ENCODE peak calls at places on chromosomes 5 and 9, in eight cellular contexts. One of them, this sample, is unnamed.

GRCh38 chr5:31664566-31664965 is 25.6 kb downstream of the PDZD2 start:
- DNase-seq in iPS DF 6.9: peak; percentile 78
- DNase-seq in IMR-90: peak; percentile 3
- DNase-seq in mesenchymal stem cell: peak; percentile 0
- DNase-seq in AG04450: no peak
- DNase-seq in left ventricle myocardium inferior: no peak
- DNase-seq in heart right ventricle: no peak
- DNase-seq in aorta: no peak
- DNase-seq in this sample: no peak

GRCh38 chr9:108108802-108109448 is 619.4 kb upstream of the KLF4 start:
- DNase-seq in iPS DF 6.9: no peak
- DNase-seq in IMR-90: peak; percentile 46
- DNase-seq in mesenchymal stem cell: peak; percentile 32
- DNase-seq in AG04450: no peak
- DNase-seq in left ventricle myocardium inferior: no peak
- DNase-seq in heart right ventricle: no peak
- DNase-seq in aorta: no peak
- DNase-seq in this sample: no peak

GRCh38 chr9:93451762-93452709 is 551 bp downstream of the FAM120A start:
- DNase-seq in iPS DF 6.9: no peak
- DNase-seq in IMR-90: peak; percentile 33
- DNase-seq in mesenchymal stem cell: peak; percentile 60
- DNase-seq in AG04450: no peak
- DNase-seq in left ventricle myocardium inferior: peak; percentile 55
- DNase-seq in heart right ventricle: peak; percentile 57
- DNase-seq in aorta: peak; percentile 70
- DNase-seq in this sample: peak; percentile 24

GRCh38 chr9:124482431-124483031 is 24.7 kb downstream of the NR5A1 start:
- DNase-seq in iPS DF 6.9: no peak
- DNase-seq in IMR-90: no peak
- DNase-seq in mesenchymal stem cell: no peak
- DNase-seq in AG04450: no peak
- DNase-seq in left ventricle myocardium inferior: no peak
- DNase-seq in heart right ventricle: no peak
- DNase-seq in aorta: no peak
- DNase-seq in this sample: no peak

GRCh38 chr5:80389575-80389974 is 18.3 kb upstream of the ZFYVE16 start:
- DNase-seq in iPS DF 6.9: no peak
- DNase-seq in IMR-90: no peak
- DNase-seq in mesenchymal stem cell: no peak
- DNase-seq in AG04450: no peak
- DNase-seq in left ventricle myocardium inferior: peak; percentile 32
- DNase-seq in heart right ventricle: peak; percentile 16
- DNase-seq in aorta: peak; percentile 83
- DNase-seq in this sample: no peak

GRCh38 chr5:1294839-1295649 is at the start of gene TERT:
- DNase-seq in iPS DF 6.9: no peak
- DNase-seq in IMR-90: no peak
- DNase-seq in mesenchymal stem cell: no peak
- DNase-seq in AG04450: no peak
- DNase-seq in left ventricle myocardium inferior: no peak
- DNase-seq in heart right ventricle: no peak
- DNase-seq in aorta: peak; percentile 33
- DNase-seq in this sample: peak; percentile 68

GRCh38 chr5:59173568-59173967 is 590.7 kb downstream of the RAB3C start:
- DNase-seq in iPS DF 6.9: no peak
- DNase-seq in IMR-90: peak; percentile 45
- DNase-seq in mesenchymal stem cell: no peak
- DNase-seq in AG04450: no peak
- DNase-seq in left ventricle myocardium inferior: no peak
- DNase-seq in heart right ventricle: no peak
- DNase-seq in aorta: no peak
- DNase-seq in this sample: no peak

GRCh38 chr9:118635416-118635815 is 733.8 kb downstream of the BRINP1 start:
- DNase-seq in iPS DF 6.9: no peak
- DNase-seq in IMR-90: no peak
- DNase-seq in mesenchymal stem cell: no peak
- DNase-seq in AG04450: no peak
- DNase-seq in left ventricle myocardium inferior: no peak
- DNase-seq in heart right ventricle: no peak
- DNase-seq in aorta: no peak
- DNase-seq in this sample: no peak

GRCh38 chr9:79120533-79121315 is 451.0 kb upstream of the TLE4 start:
- DNase-seq in iPS DF 6.9: no peak
- DNase-seq in IMR-90: peak; percentile 23
- DNase-seq in mesenchymal stem cell: no peak
- DNase-seq in AG04450: no peak
- DNase-seq in left ventricle myocardium inferior: no peak
- DNase-seq in heart right ventricle: no peak
- DNase-seq in aorta: no peak
- DNase-seq in this sample: no peak

GRCh38 chr5:172999974-173000373 is 16.4 kb downstream of the ATP6V0E1 start:
- DNase-seq in iPS DF 6.9: no peak
- DNase-seq in IMR-90: no peak
- DNase-seq in mesenchymal stem cell: no peak
- DNase-seq in AG04450: no peak
- DNase-seq in left ventricle myocardium inferior: no peak
- DNase-seq in heart right ventricle: no peak
- DNase-seq in aorta: no peak
- DNase-seq in this sample: no peak

GRCh38 chr9:134910146-134910545 is 7.6 kb downstream of the FCN1 start:
- DNase-seq in iPS DF 6.9: no peak
- DNase-seq in IMR-90: no peak
- DNase-seq in mesenchymal stem cell: no peak
- DNase-seq in AG04450: no peak
- DNase-seq in left ventricle myocardium inferior: no peak
- DNase-seq in heart right ventricle: no peak
- DNase-seq in aorta: no peak
- DNase-seq in this sample: no peak

GRCh38 chr5:149257875-149258705 is 13.6 kb upstream of the AFAP1L1 start:
- DNase-seq in iPS DF 6.9: no peak
- DNase-seq in IMR-90: peak; percentile 87
- DNase-seq in mesenchymal stem cell: peak; percentile 73
- DNase-seq in AG04450: no peak
- DNase-seq in left ventricle myocardium inferior: no peak
- DNase-seq in heart right ventricle: no peak
- DNase-seq in aorta: no peak
- DNase-seq in this sample: no peak

GRCh38 chr9:127177221-127177620 is 54.8 kb upstream of the ANGPTL2 start:
- DNase-seq in iPS DF 6.9: no peak
- DNase-seq in IMR-90: no peak
- DNase-seq in mesenchymal stem cell: no peak
- DNase-seq in AG04450: no peak
- DNase-seq in left ventricle myocardium inferior: no peak
- DNase-seq in heart right ventricle: no peak
- DNase-seq in aorta: no peak
- DNase-seq in this sample: no peak

GRCh38 chr5:180299526-180299925 is 7.6 kb upstream of the MAPK9 start:
- DNase-seq in iPS DF 6.9: no peak
- DNase-seq in IMR-90: no peak
- DNase-seq in mesenchymal stem cell: no peak
- DNase-seq in AG04450: no peak
- DNase-seq in left ventricle myocardium inferior: no peak
- DNase-seq in heart right ventricle: no peak
- DNase-seq in aorta: no peak
- DNase-seq in this sample: no peak

GRCh38 chr9:35537898-35538297 is 48.0 kb downstream of the RUSC2 start:
- DNase-seq in iPS DF 6.9: no peak
- DNase-seq in IMR-90: no peak
- DNase-seq in mesenchymal stem cell: peak; percentile 64
- DNase-seq in AG04450: no peak
- DNase-seq in left ventricle myocardium inferior: peak; percentile 66
- DNase-seq in heart right ventricle: peak; percentile 45
- DNase-seq in aorta: no peak
- DNase-seq in this sample: no peak

GRCh38 chr9:133029994-133030316 is 842 bp upstream of the GTF3C5 start:
- DNase-seq in iPS DF 6.9: no peak
- DNase-seq in IMR-90: no peak
- DNase-seq in mesenchymal stem cell: no peak
- DNase-seq in AG04450: no peak
- DNase-seq in left ventricle myocardium inferior: peak; percentile 18
- DNase-seq in heart right ventricle: peak; percentile 21
- DNase-seq in aorta: no peak
- DNase-seq in this sample: no peak

GRCh38 chr5:61680247-61680646 is 348.2 kb downstream of the ZSWIM6 start:
- DNase-seq in iPS DF 6.9: no peak
- DNase-seq in IMR-90: no peak
- DNase-seq in mesenchymal stem cell: no peak
- DNase-seq in AG04450: no peak
- DNase-seq in left ventricle myocardium inferior: no peak
- DNase-seq in heart right ventricle: no peak
- DNase-seq in aorta: no peak
- DNase-seq in this sample: no peak

DNA sequence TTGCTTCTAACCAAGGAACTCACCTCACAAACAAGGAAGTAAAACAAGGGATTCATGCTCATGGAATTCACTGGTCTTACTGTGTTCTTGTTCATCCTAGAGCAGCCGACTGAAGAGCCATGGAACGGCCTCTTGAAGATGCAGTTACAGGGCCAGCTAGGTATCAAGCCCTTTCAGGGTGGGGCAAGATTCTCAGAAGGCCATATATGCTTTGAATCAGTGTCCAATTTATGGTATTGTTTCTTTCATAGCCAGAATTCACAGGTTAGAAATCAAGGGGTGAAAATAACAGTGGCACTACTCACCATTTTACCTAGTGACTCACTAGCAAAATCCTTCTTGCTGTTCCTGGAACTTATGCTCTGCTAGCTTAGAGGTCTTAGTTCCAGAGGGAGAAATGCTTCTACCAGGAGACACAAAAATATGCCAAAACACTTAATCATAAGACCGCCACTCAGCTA is 159.5 kb upstream of the CDH10 start:
- DNase-seq in iPS DF 6.9: no peak
- DNase-seq in IMR-90: no peak
- DNase-seq in mesenchymal stem cell: no peak
- DNase-seq in AG04450: no peak
- DNase-seq in left ventricle myocardium inferior: no peak
- DNase-seq in heart right ventricle: no peak
- DNase-seq in aorta: no peak
- DNase-seq in this sample: no peak
- H3K9me3 ChIP-seq in iPS DF 6.9: no peaks in the 10 kb centered on the region
- H3K9me3 ChIP-seq in IMR-90: peaks cover 4% of the 10 kb centered on the region
- H3K9me3 ChIP-seq in mesenchymal stem cell: no peaks in the 10 kb centered on the region
- H3K9me3 ChIP-seq in AG04450: peaks cover 3% of the 10 kb centered on the region
- H3K9me3 ChIP-seq in left ventricle myocardium inferior: no peaks in the 10 kb centered on the region
- H3K9me3 ChIP-seq in heart right ventricle: peaks cover 3% of the 10 kb centered on the region
- H3K9me3 ChIP-seq in aorta: peaks cover 1% of the 10 kb centered on the region
- H3K9me3 ChIP-seq in this sample: peaks cover 6% of the 10 kb centered on the region

GRCh38 chr5:122236270-122236669 is 75.8 kb upstream of the SNCAIP start:
- DNase-seq in iPS DF 6.9: no peak
- DNase-seq in IMR-90: peak; percentile 6
- DNase-seq in mesenchymal stem cell: peak; percentile 18
- DNase-seq in AG04450: no peak
- DNase-seq in left ventricle myocardium inferior: no peak
- DNase-seq in heart right ventricle: no peak
- DNase-seq in aorta: no peak
- DNase-seq in this sample: no peak

DNA sequence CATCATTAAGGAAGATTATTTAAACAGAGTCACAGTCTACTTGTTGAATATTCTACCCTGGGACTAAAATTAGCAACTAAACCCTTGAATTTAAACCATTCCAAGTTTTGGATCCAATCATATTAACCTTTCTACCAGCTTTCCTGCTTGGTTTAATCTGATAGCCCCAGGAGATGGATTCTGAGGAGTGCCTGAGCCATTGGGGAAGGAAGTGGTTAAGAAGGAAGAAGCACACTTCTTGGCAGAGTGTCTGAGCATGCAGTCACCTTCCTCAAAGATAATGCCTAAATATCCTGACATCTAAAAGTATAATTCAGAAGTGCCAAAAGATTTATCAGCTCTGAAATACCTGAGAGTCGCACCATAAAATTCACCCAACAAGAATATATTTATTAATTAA is 74.1 kb upstream of the SNCAIP start:
- DNase-seq in iPS DF 6.9: no peak
- DNase-seq in IMR-90: no peak
- DNase-seq in mesenchymal stem cell: no peak
- DNase-seq in AG04450: no peak
- DNase-seq in left ventricle myocardium inferior: no peak
- DNase-seq in heart right ventricle: no peak
- DNase-seq in aorta: no peak
- DNase-seq in this sample: no peak
- H3K9me3 ChIP-seq in iPS DF 6.9: no peaks in the 10 kb centered on the region
- H3K9me3 ChIP-seq in IMR-90: no peaks in the 10 kb centered on the region
- H3K9me3 ChIP-seq in mesenchymal stem cell: no peaks in the 10 kb centered on the region
- H3K9me3 ChIP-seq in AG04450: no peaks in the 10 kb centered on the region
- H3K9me3 ChIP-seq in left ventricle myocardium inferior: no peaks in the 10 kb centered on the region
- H3K9me3 ChIP-seq in heart right ventricle: peaks cover 6% of the 10 kb centered on the region
- H3K9me3 ChIP-seq in aorta: no peaks in the 10 kb centered on the region
- H3K9me3 ChIP-seq in this sample: peaks cover 2% of the 10 kb centered on the region

DNA sequence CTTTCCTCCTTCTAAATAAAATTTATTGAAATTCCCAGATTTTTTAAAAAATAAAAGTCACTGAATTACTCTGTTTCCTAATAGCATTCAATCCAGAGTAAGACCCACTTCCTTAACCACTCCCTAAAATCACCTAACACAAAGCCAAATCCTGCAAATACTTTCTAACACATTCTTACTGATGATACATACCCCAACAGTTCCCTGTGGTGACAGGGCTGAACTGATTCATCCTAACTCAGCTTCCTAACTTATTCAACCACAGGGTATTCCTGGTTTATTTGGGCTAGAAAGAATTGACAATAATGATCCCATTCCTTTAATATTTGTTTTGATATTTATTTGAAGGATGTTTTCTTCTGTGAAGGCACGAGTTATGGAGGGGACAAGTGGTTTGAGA is 40.7 kb upstream of the ZNF300 start:
- DNase-seq in iPS DF 6.9: no peak
- DNase-seq in IMR-90: peak; percentile 5
- DNase-seq in mesenchymal stem cell: no peak
- DNase-seq in AG04450: no peak
- DNase-seq in left ventricle myocardium inferior: no peak
- DNase-seq in heart right ventricle: no peak
- DNase-seq in aorta: no peak
- DNase-seq in this sample: no peak
- H3K9me3 ChIP-seq in iPS DF 6.9: peaks cover 5% of the 10 kb centered on the region
- H3K9me3 ChIP-seq in IMR-90: peaks cover 32% of the 10 kb centered on the region
- H3K9me3 ChIP-seq in mesenchymal stem cell: peaks cover 100% of the 10 kb centered on the region
- H3K9me3 ChIP-seq in AG04450: peaks cover 16% of the 10 kb centered on the region
- H3K9me3 ChIP-seq in left ventricle myocardium inferior: peaks cover 92% of the 10 kb centered on the region
- H3K9me3 ChIP-seq in heart right ventricle: peaks cover 98% of the 10 kb centered on the region
- H3K9me3 ChIP-seq in aorta: peaks cover 15% of the 10 kb centered on the region
- H3K9me3 ChIP-seq in this sample: peaks cover 14% of the 10 kb centered on the region

GRCh38 chr5:141258464-141258863 is 13.3 kb downstream of the PCDHB15 start:
- DNase-seq in iPS DF 6.9: no peak
- DNase-seq in IMR-90: no peak
- DNase-seq in mesenchymal stem cell: no peak
- DNase-seq in AG04450: no peak
- DNase-seq in left ventricle myocardium inferior: no peak
- DNase-seq in heart right ventricle: no peak
- DNase-seq in aorta: no peak
- DNase-seq in this sample: no peak

GRCh38 chr5:141258948-141259347 is 13.8 kb downstream of the PCDHB15 start:
- DNase-seq in iPS DF 6.9: no peak
- DNase-seq in IMR-90: no peak
- DNase-seq in mesenchymal stem cell: peak; percentile 3
- DNase-seq in AG04450: no peak
- DNase-seq in left ventricle myocardium inferior: no peak
- DNase-seq in heart right ventricle: no peak
- DNase-seq in aorta: no peak
- DNase-seq in this sample: no peak

GRCh38 chr5:141260458-141261237 is 15.5 kb downstream of the PCDHB15 start:
- DNase-seq in iPS DF 6.9: no peak
- DNase-seq in IMR-90: peak; percentile 2
- DNase-seq in mesenchymal stem cell: peak; percentile 26
- DNase-seq in AG04450: no peak
- DNase-seq in left ventricle myocardium inferior: no peak
- DNase-seq in heart right ventricle: no peak
- DNase-seq in aorta: no peak
- DNase-seq in this sample: no peak

GRCh38 chr5:141261238-141261546 is 16.0 kb downstream of the PCDHB15 start:
- DNase-seq in iPS DF 6.9: no peak
- DNase-seq in IMR-90: no peak
- DNase-seq in mesenchymal stem cell: no peak
- DNase-seq in AG04450: no peak
- DNase-seq in left ventricle myocardium inferior: no peak
- DNase-seq in heart right ventricle: no peak
- DNase-seq in aorta: no peak
- DNase-seq in this sample: no peak
- H3K9me3 ChIP-seq in iPS DF 6.9: peaks cover 3% of the 10 kb centered on the region
- H3K9me3 ChIP-seq in IMR-90: peaks cover 48% of the 10 kb centered on the region
- H3K9me3 ChIP-seq in mesenchymal stem cell: peaks cover 98% of the 10 kb centered on the region
- H3K9me3 ChIP-seq in AG04450: peaks cover 32% of the 10 kb centered on the region
- H3K9me3 ChIP-seq in left ventricle myocardium inferior: peaks cover 100% of the 10 kb centered on the region
- H3K9me3 ChIP-seq in heart right ventricle: peaks cover 100% of the 10 kb centered on the region
- H3K9me3 ChIP-seq in aorta: peaks cover 14% of the 10 kb centered on the region
- H3K9me3 ChIP-seq in this sample: peaks cover 21% of the 10 kb centered on the region

This sample was measured in T-helper 17 cell.